ENCODE peak calls at places on chromosomes 2 and 18, in six cellular contexts. E, F, X, O, H and T are unnamed samples.

GRCh38 chr18:23260932-23261590 is 125.8 kb downstream of the CABLES1 start:
- DNase-seq in E (no peak), F (no peak), X (no peak), O (no peak), H (no peak), T (no peak)

GRCh38 chr18:48408727-48409590 is at the start of gene ZBTB7C:
- DNase-seq in E (peak; percentile 67), F (no peak), X (no peak), O (peak; percentile 61), H (peak; percentile 85), T (no peak)

GRCh38 chr2:40220177-40220925 is 231.5 kb downstream of the SLC8A1 start:
- DNase-seq in E (no peak), F (no peak), X (peak; percentile 4), O (peak; percentile 81), H (peak; percentile 34), T (no peak)

GRCh38 chr18:55779711-55780590 is 192.0 kb upstream of the TCF4 start:
- DNase-seq in E (peak; percentile 72), F (peak; percentile 5), X (peak; percentile 5), O (peak; percentile 71), H (peak; percentile 63), T (no peak)

GRCh38 chr2:160582481-160583161 is 89.0 kb upstream of the RBMS1 start:
- DNase-seq in E (no peak), F (no peak), X (no peak), O (peak; percentile 80), H (peak; percentile 68), T (no peak)

GRCh38 chr2:234772775-234773064 is 179.1 kb upstream of the SH3BP4 start:
- DNase-seq in E (no peak), F (no peak), X (no peak), O (no peak), H (no peak), T (no peak)

GRCh38 chr18:13256444-13257305 is 38.1 kb downstream of the LDLRAD4 start:
- DNase-seq in E (no peak), F (no peak), X (no peak), O (no peak), H (no peak), T (no peak)

GRCh38 chr2:190562121-190562520 is 27.6 kb upstream of the NEMP2 start:
- DNase-seq in E (no peak), F (no peak), X (no peak), O (no peak), H (no peak), T (no peak)

GRCh38 chr2:72144412-72144745 is 3.3 kb downstream of the CYP26B1 start:
- DNase-seq in E (no peak), F (no peak), X (no peak), O (no peak), H (peak; percentile 49), T (no peak)

GRCh38 chr2:8692783-8693768 is 11.2 kb downstream of the ID2 start:
- DNase-seq in E (no peak), F (peak; percentile 47), X (no peak), O (no peak), H (peak; percentile 54), T (no peak)

GRCh38 chr2:38224821-38225450 is 149.0 kb upstream of the CYP1B1 start:
- DNase-seq in E (no peak), F (no peak), X (no peak), O (no peak), H (no peak), T (no peak)

GRCh38 chr2:148375214-148375613 is 269.3 kb upstream of the EPC2 start:
- DNase-seq in E (no peak), F (no peak), X (no peak), O (no peak), H (peak; percentile 40), T (no peak)

GRCh38 chr2:174826051-174826450 is 61.8 kb upstream of the CHRNA1 start:
- DNase-seq in E (no peak), F (no peak), X (no peak), O (no peak), H (no peak), T (no peak)

GRCh38 chr18:8507361-8507760 is 101.9 kb upstream of the RAB12 start:
- DNase-seq in E (no peak), F (peak; percentile 14), X (no peak), O (peak; percentile 36), H (peak; percentile 36), T (no peak)

GRCh38 chr2:39665811-39666488 is at the start of gene TMEM178A:
- DNase-seq in E (peak; percentile 56), F (no peak), X (no peak), O (peak; percentile 32), H (peak; percentile 57), T (no peak)

GRCh38 chr18:32358529-32358928 is 112.2 kb downstream of the GAREM1 start:
- DNase-seq in E (no peak), F (no peak), X (no peak), O (no peak), H (peak; percentile 22), T (no peak)

GRCh38 chr2:103669579-103669978 is 907.7 kb downstream of the TMEM182 start:
- DNase-seq in E (no peak), F (no peak), X (no peak), O (no peak), H (no peak), T (no peak)

GRCh38 chr2:69831354-69831905 is 2.0 kb downstream of the GMCL1 start:
- DNase-seq in E (no peak), F (no peak), X (no peak), O (no peak), H (no peak), T (no peak)

GRCh38 chr18:59481436-59481835 is 122.4 kb upstream of the LMAN1 start:
- DNase-seq in E (no peak), F (no peak), X (no peak), O (no peak), H (no peak), T (no peak)

GRCh38 chr18:23738575-23738974 is 49.3 kb downstream of the LAMA3 start:
- DNase-seq in E (no peak), F (no peak), X (no peak), O (no peak), H (no peak), T (no peak)

GRCh38 chr2:241878007-241878970 is 8.8 kb downstream of the RTP5 start:
- DNase-seq in E (peak; percentile 85), F (peak; percentile 65), X (no peak), O (peak; percentile 82), H (peak; percentile 78), T (peak; percentile 28)

GRCh38 chr2:24853046-24853445 is 59.8 kb downstream of the CENPO start:
- DNase-seq in E (no peak), F (no peak), X (no peak), O (no peak), H (no peak), T (no peak)

GRCh38 chr2:228543117-228543516 is 361.6 kb upstream of the SPHKAP start:
- DNase-seq in E (no peak), F (no peak), X (no peak), O (no peak), H (no peak), T (no peak)

GRCh38 chr2:178005756-178006155 is 66.8 kb downstream of the PDE11A start:
- DNase-seq in E (no peak), F (no peak), X (no peak), O (peak; percentile 62), H (no peak), T (no peak)

GRCh38 chr18:23977103-23977502 is 37.5 kb upstream of the TTC39C start:
- DNase-seq in E (no peak), F (no peak), X (no peak), O (no peak), H (no peak), T (no peak)

GRCh38 chr2:197647961-197648690 is 27.3 kb downstream of the RFTN2 start:
- DNase-seq in E (no peak), F (no peak), X (no peak), O (peak; percentile 59), H (no peak), T (no peak)

GRCh38 chr2:159637988-159638501 is 21.7 kb upstream of the BAZ2B start:
- DNase-seq in E (no peak), F (no peak), X (no peak), O (peak; percentile 87), H (no peak), T (no peak)

GRCh38 chr2:21836766-21837543 is 713.2 kb downstream of the TDRD15 start:
- DNase-seq in E (no peak), F (no peak), X (no peak), O (no peak), H (no peak), T (no peak)

GRCh38 chr18:6370410-6370809 is 44.3 kb downstream of the L3MBTL4 start:
- DNase-seq in E (no peak), F (no peak), X (no peak), O (no peak), H (no peak), T (no peak)

GRCh38 chr2:64244049-64244446 is 99.8 kb upstream of the PELI1 start:
- DNase-seq in E (no peak), F (no peak), X (no peak), O (no peak), H (no peak), T (no peak)
- H3K36me3 ChIP-seq in E (no peaks in the 10 kb centered on the region), F (no peaks in the 10 kb centered on the region), X (no peaks in the 10 kb centered on the region), O (no peaks in the 10 kb centered on the region), H (no peaks in the 10 kb centered on the region), T (no peaks in the 10 kb centered on the region)

GRCh38 chr2:55232863-55233657 is 572 bp downstream of the RPS27A start:
- DNase-seq in E (peak; percentile 73), F (peak; percentile 60), X (no peak), O (peak; percentile 65), H (peak; percentile 37), T (no peak)

GRCh38 chr2:55233658-55233940 is 1.1 kb downstream of the RPS27A start:
- DNase-seq in E (no peak), F (no peak), X (no peak), O (no peak), H (no peak), T (no peak)

GRCh38 chr2:55232084-55232862 is at the start of the genes CLHC1 and RPS27A:
- DNase-seq in E (peak; percentile 96), F (peak; percentile 92), X (peak; percentile 87), O (peak; percentile 94), H (peak; percentile 91), T (no peak)

GRCh38 chr2:55236992-55237543 is 4.6 kb downstream of the RPS27A start:
- DNase-seq in E (no peak), F (no peak), X (no peak), O (no peak), H (no peak), T (no peak)

GRCh38 chr2:55235724-55236538 is 3.4 kb downstream of the RPS27A start:
- DNase-seq in E (no peak), F (no peak), X (no peak), O (no peak), H (no peak), T (no peak)
- H3K4me3 ChIP-seq in E (no peak overlapping the region), F (no peak overlapping the region), X (no peak overlapping the region), O (peak overlapping the region; percentile 100), H (no peak overlapping the region), T (no peak overlapping the region)

GRCh38 chr2:144401036-144401435 is 118.9 kb downstream of the ZEB2 start:
- DNase-seq in E (no peak), F (peak; percentile 52), X (no peak), O (no peak), H (no peak), T (no peak)
- H3K36me3 ChIP-seq in E (peaks cover 2% of the 10 kb centered on the region), F (no peaks in the 10 kb centered on the region), X (peaks cover 31% of the 10 kb centered on the region), O (peaks cover 61% of the 10 kb centered on the region), H (peaks cover 41% of the 10 kb centered on the region), T (peaks cover 27% of the 10 kb centered on the region)

DNA sequence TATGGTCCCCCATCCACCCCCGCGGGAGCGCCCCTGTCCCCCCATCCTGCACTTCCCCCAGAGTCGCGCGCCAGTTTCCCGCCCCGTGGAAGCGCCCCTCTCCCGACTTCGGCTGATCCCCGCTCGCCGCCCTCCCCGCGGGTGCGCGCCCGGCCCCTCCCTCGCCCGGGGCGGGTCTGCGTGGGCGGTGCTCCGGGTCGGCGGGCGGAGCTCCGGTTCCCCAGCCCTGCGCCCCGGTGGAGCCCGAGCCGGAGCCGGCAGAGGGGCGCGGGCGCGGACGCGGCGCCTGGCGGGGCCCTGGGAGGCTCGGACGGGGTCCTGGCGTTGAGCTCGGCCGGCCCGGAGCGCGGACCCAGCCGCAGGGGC is at the start of gene SNTG2:
- DNase-seq in E (peak; percentile 56), F (no peak), X (no peak), O (peak; percentile 43), H (peak; percentile 67), T (no peak)
- H3K4me3 ChIP-seq in E (peak within 1 kb of the TSS; percentile 63), F (no peak within 1 kb of the TSS), X (peak within 1 kb of the TSS; percentile 55), O (peak within 1 kb of the TSS; percentile 55), H (peak within 1 kb of the TSS; percentile 66), T (peak within 1 kb of the TSS; percentile 66)